ENCODE peak calls at places on chromosomes 16 and 17, in five cellular contexts. T is Calu3; D is CD8-positive, alpha-beta T cell; B is WTC11; O is GM13977. K is an unnamed sample.

GRCh38 chr16:2438121-2438520 is 8.9 kb downstream of the CCNF start:
- DNase-seq in T (no peak), D (no peak), B (no peak), O (no peak), K (no peak)

GRCh38 chr16:3538222-3538621 is 37.4 kb downstream of the CLUAP1 start:
- DNase-seq in T (no peak), D (no peak), B (no peak), O (no peak), K (no peak)

GRCh38 chr16:31869511-31870201 is 4.0 kb upstream of the ZNF267 start:
- DNase-seq in T (no peak), D (no peak), B (no peak), O (peak; percentile 34), K (no peak)

GRCh38 chr17:48634446-48635208 is 8.5 kb upstream of the HOXB9 start:
- DNase-seq in T (no peak), D (no peak), B (no peak), O (no peak), K (no peak)

GRCh38 chr17:57165754-57166153 is 80.7 kb downstream of the AKAP1 start:
- DNase-seq in T (no peak), D (no peak), B (no peak), O (no peak), K (no peak)

GRCh38 chr16:69073181-69073669 is 32.2 kb upstream of the HAS3 start:
- DNase-seq in T (peak; percentile 76), D (no peak), B (no peak), O (no peak), K (no peak)

GRCh38 chr16:58366247-58367031 is 25.8 kb upstream of the GINS3 start:
- DNase-seq in T (no peak), D (no peak), B (no peak), O (no peak), K (no peak)

GRCh38 chr16:89564476-89565255 is 4.2 kb downstream of the RPL13 start:
- DNase-seq in T (no peak), D (no peak), B (peak; percentile 58), O (no peak), K (no peak)

GRCh38 chr16:89103156-89103555 is 9.5 kb downstream of the ACSF3 start:
- DNase-seq in T (no peak), D (no peak), B (no peak), O (no peak), K (no peak)

GRCh38 chr17:8859804-8860430 is 7.6 kb downstream of the PIK3R6 start:
- DNase-seq in T (no peak), D (no peak), B (no peak), O (no peak), K (no peak)

GRCh38 chr16:68417711-68418301 is 30.5 kb downstream of the SMPD3 start:
- DNase-seq in T (peak; percentile 79), D (peak; percentile 74), B (no peak), O (peak; percentile 68), K (no peak)

GRCh38 chr16:68126395-68126794 is 41.2 kb downstream of the NFATC3 start:
- DNase-seq in T (no peak), D (no peak), B (no peak), O (peak; percentile 44), K (no peak)

GRCh38 chr17:73066148-73066884 is 26.2 kb downstream of the SLC39A11 start:
- DNase-seq in T (no peak), D (no peak), B (no peak), O (no peak), K (no peak)

GRCh38 chr17:6376901-6377300 is 58.0 kb downstream of the AIPL1 start:
- DNase-seq in T (no peak), D (no peak), B (no peak), O (no peak), K (no peak)

GRCh38 chr17:17778308-17779014 is 58.3 kb downstream of the SREBF1 start:
- DNase-seq in T (no peak), D (no peak), B (no peak), O (no peak), K (no peak)

GRCh38 chr17:48231995-48232729 is 124.6 kb downstream of the SNX11 start:
- DNase-seq in T (no peak), D (no peak), B (no peak), O (no peak), K (no peak)

GRCh38 chr17:35841505-35841904 is 27.2 kb downstream of the HEATR9 start:
- DNase-seq in T (no peak), D (no peak), B (no peak), O (no peak), K (no peak)

GRCh38 chr17:79045001-79045729 is 21.2 kb downstream of the C1QTNF1 start:
- DNase-seq in T (no peak), D (no peak), B (no peak), O (no peak), K (no peak)

GRCh38 chr16:58859958-58860669 is 126.0 kb upstream of the GOT2 start:
- DNase-seq in T (no peak), D (no peak), B (no peak), O (no peak), K (no peak)

GRCh38 chr17:78252111-78252634 is 20.7 kb downstream of the TMEM235 start:
- DNase-seq in T (no peak), D (peak; percentile 70), B (no peak), O (peak; percentile 59), K (no peak)

GRCh38 chr17:49290690-49291326 is 60.2 kb upstream of the PHOSPHO1 start:
- DNase-seq in T (peak; percentile 39), D (no peak), B (no peak), O (no peak), K (no peak)

GRCh38 chr17:67836205-67836987 is 11.1 kb downstream of the BPTF start:
- DNase-seq in T (no peak), D (no peak), B (no peak), O (no peak), K (no peak)

GRCh38 chr16:3984111-3985060 is 103.9 kb upstream of the CREBBP start:
- DNase-seq in T (no peak), D (no peak), B (no peak), O (no peak), K (no peak)

GRCh38 chr16:76653390-76654026 is 376.3 kb downstream of the CNTNAP4 start:
- DNase-seq in T (peak; percentile 44), D (no peak), B (no peak), O (peak; percentile 31), K (no peak)

GRCh38 chr17:17495448-17496188 is 577 bp downstream of the RASD1 start:
- DNase-seq in T (no peak), D (peak; percentile 10), B (peak; percentile 53), O (peak; percentile 68), K (no peak)

GRCh38 chr17:41777157-41777578 is 9.3 kb downstream of the JUP start:
- DNase-seq in T (peak; percentile 67), D (no peak), B (peak; percentile 34), O (no peak), K (peak; percentile 53)
- TF ChIP-seq CTCF in T (no peak), D (no peak), B (no peak), O (no peak), K (no peak)

GRCh38 chr16:63289834-63290460 is 1253.7 kb upstream of the CDH8 start:
- DNase-seq in T (peak; percentile 3), D (no peak), B (peak; percentile 69), O (peak; percentile 19), K (peak; percentile 69)
- TF ChIP-seq CTCF in T (peak; percentile 19), D (no peak), B (peak; percentile 81), O (peak; percentile 75), K (peak; percentile 88)

DNA sequence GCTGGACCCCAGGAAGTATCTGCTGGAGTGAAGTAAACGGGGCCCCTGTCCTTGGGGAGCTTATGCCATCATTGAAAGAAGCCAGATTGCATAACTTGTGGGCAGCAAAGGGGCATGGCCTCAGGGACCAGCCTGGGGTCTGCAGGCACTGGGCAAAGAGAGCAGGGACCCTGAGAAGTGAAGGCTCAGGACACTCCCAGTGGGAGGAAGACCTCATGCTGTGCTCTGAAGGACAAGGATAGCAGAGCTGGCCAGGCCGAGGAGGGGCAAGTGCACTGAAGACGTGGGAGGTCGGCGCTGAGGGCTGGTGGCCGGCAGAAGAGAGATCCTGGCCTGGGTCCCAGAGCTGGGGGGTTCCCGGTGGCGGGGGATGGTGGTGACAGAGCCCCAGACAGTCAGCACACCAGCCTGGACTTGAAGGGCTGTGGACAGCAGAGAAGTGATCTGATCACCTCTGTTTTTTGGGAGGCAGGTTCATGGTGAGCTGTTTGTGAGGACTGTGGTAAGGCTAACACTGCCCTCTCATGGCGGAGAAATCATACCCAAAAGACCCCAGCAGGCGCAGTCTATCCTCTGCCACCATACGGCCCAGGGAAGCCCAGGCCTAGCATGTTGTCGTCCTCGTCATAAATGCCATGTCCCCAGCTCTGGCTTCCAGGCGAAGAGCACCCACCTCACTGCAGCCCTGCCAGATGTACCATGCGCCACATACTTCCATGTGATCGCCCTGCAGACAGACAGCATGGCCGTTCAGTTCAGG is 7.1 kb upstream of the CNP start:
- DNase-seq in T (peak; percentile 51), D (no peak), B (peak; percentile 61), O (no peak), K (peak; percentile 63)
- TF ChIP-seq CTCF in T (peak; percentile 9), D (no peak), B (no peak), O (peak; percentile 28), K (peak; percentile 46)

GRCh38 chr16:87174061-87174460 is 143.1 kb downstream of the C16orf95 start:
- DNase-seq in T (no peak), D (no peak), B (no peak), O (no peak), K (no peak)

GRCh38 chr16:87173294-87173883 is 143.8 kb downstream of the C16orf95 start:
- DNase-seq in T (no peak), D (no peak), B (no peak), O (no peak), K (no peak)

GRCh38 chr16:87171723-87172122 is 145.5 kb downstream of the C16orf95 start:
- DNase-seq in T (no peak), D (no peak), B (no peak), O (no peak), K (no peak)

GRCh38 chr16:87170310-87170709 is 146.9 kb downstream of the C16orf95 start:
- DNase-seq in T (no peak), D (no peak), B (no peak), O (no peak), K (no peak)

DNA sequence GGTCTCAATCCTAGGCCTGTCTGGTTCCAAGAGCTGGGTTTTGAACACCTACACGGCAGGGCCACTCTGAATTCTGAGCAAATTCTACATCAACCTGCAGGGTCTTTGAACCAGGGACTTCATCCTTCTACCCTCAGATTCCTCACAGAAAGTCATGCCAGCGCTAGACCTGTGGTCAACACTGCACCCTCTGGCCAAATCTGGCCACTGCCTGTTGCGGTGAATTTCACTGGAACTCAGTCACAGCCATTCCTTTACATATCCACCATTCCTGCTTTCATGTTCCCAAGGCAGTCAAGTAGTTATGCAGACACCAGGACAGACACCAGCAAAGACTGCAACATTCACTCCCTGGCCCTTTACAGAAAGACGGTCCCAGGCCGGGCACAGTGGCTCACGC is 144.6 kb downstream of the C16orf95 start:
- DNase-seq in T (no peak), D (no peak), B (no peak), O (no peak), K (no peak)
- TF ChIP-seq CTCF in T (no peak), D (no peak), B (no peak), O (no peak), K (no peak)

GRCh38 chr16:85105475-85105874 is 6.8 kb downstream of the CIBAR2 start:
- DNase-seq in T (no peak), D (no peak), B (no peak), O (no peak), K (no peak)

GRCh38 chr16:85103096-85104079 is 8.9 kb downstream of the CIBAR2 start:
- DNase-seq in T (no peak), D (no peak), B (no peak), O (no peak), K (no peak)

GRCh38 chr16:85102106-85102630 is 10.1 kb downstream of the CIBAR2 start:
- DNase-seq in T (no peak), D (no peak), B (no peak), O (no peak), K (no peak)

GRCh38 chr16:85104821-85105391 is 7.4 kb downstream of the CIBAR2 start:
- DNase-seq in T (no peak), D (peak; percentile 25), B (no peak), O (no peak), K (no peak)

GRCh38 chr16:85104147-85104546 is 8.1 kb downstream of the CIBAR2 start:
- DNase-seq in T (no peak), D (no peak), B (no peak), O (no peak), K (no peak)
- TF ChIP-seq CTCF in T (no peak), D (no peak), B (no peak), O (no peak), K (no peak)